ENCODE peak calls at places on chromosomes 6 and 20, in eight cellular contexts. One of them, this sample, is unnamed.

GRCh38 chr6:227812-228338 is 64.4 kb upstream of the DUSP22 start:
- DNase-seq in putamen: no peak
- DNase-seq in non-pigmented ciliary epithelial cell: no peak
- DNase-seq in cardiac fibroblast: no peak
- DNase-seq in stimulated activated CD4-positive, alpha-beta T cell treated with anti-CD3 and anti-CD28 coated beads, Interleukin-15, amount 100 ng/mL, for 48 hours: no peak
- DNase-seq in upper lobe of right lung: peak
- DNase-seq in fibroblast of lung: no peak
- DNase-seq in RPMI7951: no peak
- DNase-seq in this sample: no peak

GRCh38 chr20:54555150-54555549 is 79.8 kb downstream of the DOK5 start:
- DNase-seq in non-pigmented ciliary epithelial cell: no peak
- DNase-seq in cardiac fibroblast: no peak
- DNase-seq in fibroblast of lung: no peak
- DNase-seq in stimulated activated CD4-positive, alpha-beta T cell treated with anti-CD3 and anti-CD28 coated beads, Interleukin-15, amount 100 ng/mL, for 48 hours: no peak
- DNase-seq in upper lobe of right lung: no peak
- DNase-seq in RPMI7951: no peak
- DNase-seq in putamen: no peak
- DNase-seq in this sample: no peak

GRCh38 chr6:31834367-31834703 is 6.8 kb downstream of the HSPA1B start:
- DNase-seq in putamen: no peak
- DNase-seq in cardiac fibroblast: peak
- DNase-seq in upper lobe of right lung: peak
- DNase-seq in RPMI7951: peak
- DNase-seq in non-pigmented ciliary epithelial cell: no peak
- DNase-seq in stimulated activated CD4-positive, alpha-beta T cell treated with anti-CD3 and anti-CD28 coated beads, Interleukin-15, amount 100 ng/mL, for 48 hours: peak
- DNase-seq in fibroblast of lung: peak
- DNase-seq in this sample: peak

GRCh38 chr6:44359973-44360372 is 17.5 kb downstream of the SPATS1 start:
- DNase-seq in fibroblast of lung: no peak
- DNase-seq in RPMI7951: no peak
- DNase-seq in cardiac fibroblast: no peak
- DNase-seq in non-pigmented ciliary epithelial cell: no peak
- DNase-seq in stimulated activated CD4-positive, alpha-beta T cell treated with anti-CD3 and anti-CD28 coated beads, Interleukin-15, amount 100 ng/mL, for 48 hours: no peak
- DNase-seq in putamen: no peak
- DNase-seq in upper lobe of right lung: no peak
- DNase-seq in this sample: no peak

GRCh38 chr20:17875106-17875980 is 93.3 kb downstream of the SNX5 start:
- DNase-seq in putamen: peak
- DNase-seq in stimulated activated CD4-positive, alpha-beta T cell treated with anti-CD3 and anti-CD28 coated beads, Interleukin-15, amount 100 ng/mL, for 48 hours: no peak
- DNase-seq in RPMI7951: peak
- DNase-seq in upper lobe of right lung: peak
- DNase-seq in non-pigmented ciliary epithelial cell: no peak
- DNase-seq in cardiac fibroblast: peak
- DNase-seq in fibroblast of lung: peak
- DNase-seq in this sample: peak

GRCh38 chr6:111813247-111814162 is 59.7 kb downstream of the FYN start:
- DNase-seq in RPMI7951: no peak
- DNase-seq in stimulated activated CD4-positive, alpha-beta T cell treated with anti-CD3 and anti-CD28 coated beads, Interleukin-15, amount 100 ng/mL, for 48 hours: no peak
- DNase-seq in upper lobe of right lung: no peak
- DNase-seq in putamen: no peak
- DNase-seq in non-pigmented ciliary epithelial cell: no peak
- DNase-seq in cardiac fibroblast: peak
- DNase-seq in fibroblast of lung: peak
- DNase-seq in this sample: no peak

GRCh38 chr6:25511386-25511785 is 140.6 kb upstream of the SCGN start:
- DNase-seq in RPMI7951: no peak
- DNase-seq in cardiac fibroblast: no peak
- DNase-seq in fibroblast of lung: peak
- DNase-seq in stimulated activated CD4-positive, alpha-beta T cell treated with anti-CD3 and anti-CD28 coated beads, Interleukin-15, amount 100 ng/mL, for 48 hours: no peak
- DNase-seq in non-pigmented ciliary epithelial cell: no peak
- DNase-seq in upper lobe of right lung: no peak
- DNase-seq in putamen: no peak
- DNase-seq in this sample: no peak

GRCh38 chr6:81623106-81623834 is 129.2 kb downstream of the TENT5A start:
- DNase-seq in non-pigmented ciliary epithelial cell: no peak
- DNase-seq in RPMI7951: no peak
- DNase-seq in cardiac fibroblast: no peak
- DNase-seq in stimulated activated CD4-positive, alpha-beta T cell treated with anti-CD3 and anti-CD28 coated beads, Interleukin-15, amount 100 ng/mL, for 48 hours: no peak
- DNase-seq in putamen: no peak
- DNase-seq in fibroblast of lung: no peak
- DNase-seq in upper lobe of right lung: no peak
- DNase-seq in this sample: no peak

GRCh38 chr6:2719053-2719375 is 31.7 kb downstream of the MYLK4 start:
- DNase-seq in putamen: no peak
- DNase-seq in upper lobe of right lung: no peak
- DNase-seq in fibroblast of lung: peak
- DNase-seq in RPMI7951: no peak
- DNase-seq in stimulated activated CD4-positive, alpha-beta T cell treated with anti-CD3 and anti-CD28 coated beads, Interleukin-15, amount 100 ng/mL, for 48 hours: no peak
- DNase-seq in cardiac fibroblast: peak
- DNase-seq in non-pigmented ciliary epithelial cell: no peak
- DNase-seq in this sample: no peak

GRCh38 chr20:38121741-38122140 is 43.3 kb downstream of the TGM2 start:
- DNase-seq in putamen: no peak
- DNase-seq in stimulated activated CD4-positive, alpha-beta T cell treated with anti-CD3 and anti-CD28 coated beads, Interleukin-15, amount 100 ng/mL, for 48 hours: no peak
- DNase-seq in RPMI7951: no peak
- DNase-seq in non-pigmented ciliary epithelial cell: no peak
- DNase-seq in fibroblast of lung: no peak
- DNase-seq in cardiac fibroblast: no peak
- DNase-seq in upper lobe of right lung: no peak
- DNase-seq in this sample: no peak

GRCh38 chr20:43936371-43936770 is 21.7 kb downstream of the TOX2 start:
- DNase-seq in upper lobe of right lung: no peak
- DNase-seq in fibroblast of lung: peak
- DNase-seq in stimulated activated CD4-positive, alpha-beta T cell treated with anti-CD3 and anti-CD28 coated beads, Interleukin-15, amount 100 ng/mL, for 48 hours: no peak
- DNase-seq in cardiac fibroblast: peak
- DNase-seq in putamen: no peak
- DNase-seq in RPMI7951: peak
- DNase-seq in non-pigmented ciliary epithelial cell: no peak
- DNase-seq in this sample: peak

GRCh38 chr20:19774086-19774933 is 16.3 kb downstream of the RIN2 start:
- DNase-seq in RPMI7951: no peak
- DNase-seq in putamen: peak
- DNase-seq in fibroblast of lung: no peak
- DNase-seq in stimulated activated CD4-positive, alpha-beta T cell treated with anti-CD3 and anti-CD28 coated beads, Interleukin-15, amount 100 ng/mL, for 48 hours: no peak
- DNase-seq in upper lobe of right lung: no peak
- DNase-seq in non-pigmented ciliary epithelial cell: no peak
- DNase-seq in cardiac fibroblast: no peak
- DNase-seq in this sample: no peak

GRCh38 chr20:63831696-63832686 is 927 bp upstream of the ZBTB46 start:
- DNase-seq in upper lobe of right lung: peak
- DNase-seq in cardiac fibroblast: peak
- DNase-seq in putamen: no peak
- DNase-seq in non-pigmented ciliary epithelial cell: no peak
- DNase-seq in stimulated activated CD4-positive, alpha-beta T cell treated with anti-CD3 and anti-CD28 coated beads, Interleukin-15, amount 100 ng/mL, for 48 hours: no peak
- DNase-seq in RPMI7951: peak
- DNase-seq in fibroblast of lung: peak
- DNase-seq in this sample: no peak

GRCh38 chr6:94361304-94362060 is 942.1 kb upstream of the EPHA7 start:
- DNase-seq in cardiac fibroblast: no peak
- DNase-seq in fibroblast of lung: no peak
- DNase-seq in RPMI7951: no peak
- DNase-seq in putamen: no peak
- DNase-seq in stimulated activated CD4-positive, alpha-beta T cell treated with anti-CD3 and anti-CD28 coated beads, Interleukin-15, amount 100 ng/mL, for 48 hours: no peak
- DNase-seq in non-pigmented ciliary epithelial cell: no peak
- DNase-seq in upper lobe of right lung: no peak
- DNase-seq in this sample: no peak

GRCh38 chr20:38640486-38640885 is 38.9 kb downstream of the ARHGAP40 start:
- DNase-seq in putamen: no peak
- DNase-seq in stimulated activated CD4-positive, alpha-beta T cell treated with anti-CD3 and anti-CD28 coated beads, Interleukin-15, amount 100 ng/mL, for 48 hours: no peak
- DNase-seq in fibroblast of lung: no peak
- DNase-seq in non-pigmented ciliary epithelial cell: no peak
- DNase-seq in upper lobe of right lung: no peak
- DNase-seq in cardiac fibroblast: no peak
- DNase-seq in RPMI7951: no peak
- DNase-seq in this sample: no peak

GRCh38 chr6:29559524-29560287 is at the start of gene UBD:
- DNase-seq in stimulated activated CD4-positive, alpha-beta T cell treated with anti-CD3 and anti-CD28 coated beads, Interleukin-15, amount 100 ng/mL, for 48 hours: no peak
- DNase-seq in RPMI7951: no peak
- DNase-seq in non-pigmented ciliary epithelial cell: no peak
- DNase-seq in upper lobe of right lung: no peak
- DNase-seq in cardiac fibroblast: no peak
- DNase-seq in putamen: no peak
- DNase-seq in fibroblast of lung: no peak
- DNase-seq in this sample: no peak

GRCh38 chr6:75382634-75382900 is 98.0 kb upstream of the TMEM30A start:
- DNase-seq in cardiac fibroblast: no peak
- DNase-seq in stimulated activated CD4-positive, alpha-beta T cell treated with anti-CD3 and anti-CD28 coated beads, Interleukin-15, amount 100 ng/mL, for 48 hours: no peak
- DNase-seq in upper lobe of right lung: no peak
- DNase-seq in fibroblast of lung: no peak
- DNase-seq in putamen: no peak
- DNase-seq in RPMI7951: no peak
- DNase-seq in non-pigmented ciliary epithelial cell: no peak
- DNase-seq in this sample: no peak

GRCh38 chr6:101534821-101535220 is 141.3 kb downstream of the GRIK2 start:
- DNase-seq in non-pigmented ciliary epithelial cell: no peak
- DNase-seq in fibroblast of lung: no peak
- DNase-seq in putamen: no peak
- DNase-seq in RPMI7951: peak
- DNase-seq in cardiac fibroblast: peak
- DNase-seq in stimulated activated CD4-positive, alpha-beta T cell treated with anti-CD3 and anti-CD28 coated beads, Interleukin-15, amount 100 ng/mL, for 48 hours: no peak
- DNase-seq in upper lobe of right lung: no peak
- DNase-seq in this sample: no peak

GRCh38 chr6:138291849-138292181 is 73.5 kb upstream of the PBOV1 start:
- DNase-seq in upper lobe of right lung: no peak
- DNase-seq in RPMI7951: no peak
- DNase-seq in stimulated activated CD4-positive, alpha-beta T cell treated with anti-CD3 and anti-CD28 coated beads, Interleukin-15, amount 100 ng/mL, for 48 hours: no peak
- DNase-seq in non-pigmented ciliary epithelial cell: no peak
- DNase-seq in fibroblast of lung: no peak
- DNase-seq in putamen: no peak
- DNase-seq in cardiac fibroblast: no peak
- DNase-seq in this sample: no peak

GRCh38 chr6:150636808-150637207 is 37.1 kb downstream of the PLEKHG1 start:
- DNase-seq in cardiac fibroblast: no peak
- DNase-seq in stimulated activated CD4-positive, alpha-beta T cell treated with anti-CD3 and anti-CD28 coated beads, Interleukin-15, amount 100 ng/mL, for 48 hours: no peak
- DNase-seq in RPMI7951: no peak
- DNase-seq in non-pigmented ciliary epithelial cell: no peak
- DNase-seq in fibroblast of lung: no peak
- DNase-seq in putamen: no peak
- DNase-seq in upper lobe of right lung: no peak
- DNase-seq in this sample: no peak

GRCh38 chr6:26576929-26577719 is 19.6 kb upstream of the ABT1 start:
- DNase-seq in putamen: no peak
- DNase-seq in non-pigmented ciliary epithelial cell: no peak
- DNase-seq in cardiac fibroblast: peak
- DNase-seq in RPMI7951: peak
- DNase-seq in fibroblast of lung: peak
- DNase-seq in stimulated activated CD4-positive, alpha-beta T cell treated with anti-CD3 and anti-CD28 coated beads, Interleukin-15, amount 100 ng/mL, for 48 hours: peak
- DNase-seq in upper lobe of right lung: peak
- DNase-seq in this sample: no peak

GRCh38 chr6:29014729-29015608 is 9.9 kb upstream of the ZNF311 start:
- DNase-seq in stimulated activated CD4-positive, alpha-beta T cell treated with anti-CD3 and anti-CD28 coated beads, Interleukin-15, amount 100 ng/mL, for 48 hours: no peak
- DNase-seq in fibroblast of lung: peak
- DNase-seq in cardiac fibroblast: peak
- DNase-seq in putamen: no peak
- DNase-seq in RPMI7951: peak
- DNase-seq in non-pigmented ciliary epithelial cell: no peak
- DNase-seq in upper lobe of right lung: no peak
- DNase-seq in this sample: peak

GRCh38 chr6:139150915-139151314 is 16.0 kb downstream of the HECA start:
- DNase-seq in non-pigmented ciliary epithelial cell: no peak
- DNase-seq in RPMI7951: no peak
- DNase-seq in stimulated activated CD4-positive, alpha-beta T cell treated with anti-CD3 and anti-CD28 coated beads, Interleukin-15, amount 100 ng/mL, for 48 hours: no peak
- DNase-seq in upper lobe of right lung: no peak
- DNase-seq in cardiac fibroblast: no peak
- DNase-seq in fibroblast of lung: no peak
- DNase-seq in putamen: no peak
- DNase-seq in this sample: no peak

GRCh38 chr6:160510199-160510598 is 153.9 kb downstream of the LPA start:
- DNase-seq in upper lobe of right lung: no peak
- DNase-seq in RPMI7951: peak
- DNase-seq in fibroblast of lung: peak
- DNase-seq in cardiac fibroblast: peak
- DNase-seq in putamen: no peak
- DNase-seq in stimulated activated CD4-positive, alpha-beta T cell treated with anti-CD3 and anti-CD28 coated beads, Interleukin-15, amount 100 ng/mL, for 48 hours: no peak
- DNase-seq in non-pigmented ciliary epithelial cell: no peak
- DNase-seq in this sample: no peak

GRCh38 chr6:41724638-41725501 is 10.5 kb downstream of the TFEB start:
- DNase-seq in non-pigmented ciliary epithelial cell: no peak
- DNase-seq in cardiac fibroblast: no peak
- DNase-seq in putamen: no peak
- DNase-seq in RPMI7951: no peak
- DNase-seq in fibroblast of lung: no peak
- DNase-seq in upper lobe of right lung: no peak
- DNase-seq in stimulated activated CD4-positive, alpha-beta T cell treated with anti-CD3 and anti-CD28 coated beads, Interleukin-15, amount 100 ng/mL, for 48 hours: no peak
- DNase-seq in this sample: no peak

GRCh38 chr6:97449437-97449966 is 166.5 kb upstream of the MMS22L start:
- DNase-seq in non-pigmented ciliary epithelial cell: no peak
- DNase-seq in stimulated activated CD4-positive, alpha-beta T cell treated with anti-CD3 and anti-CD28 coated beads, Interleukin-15, amount 100 ng/mL, for 48 hours: no peak
- DNase-seq in RPMI7951: no peak
- DNase-seq in cardiac fibroblast: no peak
- DNase-seq in fibroblast of lung: no peak
- DNase-seq in putamen: no peak
- DNase-seq in upper lobe of right lung: no peak
- DNase-seq in this sample: no peak

GRCh38 chr20:1524004-1524403 is 32.8 kb upstream of the SIRPB2 start:
- DNase-seq in fibroblast of lung: no peak
- DNase-seq in RPMI7951: peak
- DNase-seq in upper lobe of right lung: no peak
- DNase-seq in non-pigmented ciliary epithelial cell: no peak
- DNase-seq in stimulated activated CD4-positive, alpha-beta T cell treated with anti-CD3 and anti-CD28 coated beads, Interleukin-15, amount 100 ng/mL, for 48 hours: no peak
- DNase-seq in putamen: no peak
- DNase-seq in cardiac fibroblast: no peak
- DNase-seq in this sample: no peak

GRCh38 chr20:49765846-49766541 is 46.6 kb upstream of the SLC9A8 start:
- DNase-seq in cardiac fibroblast: peak
- DNase-seq in stimulated activated CD4-positive, alpha-beta T cell treated with anti-CD3 and anti-CD28 coated beads, Interleukin-15, amount 100 ng/mL, for 48 hours: no peak
- DNase-seq in fibroblast of lung: no peak
- DNase-seq in RPMI7951: no peak
- DNase-seq in non-pigmented ciliary epithelial cell: no peak
- DNase-seq in upper lobe of right lung: no peak
- DNase-seq in putamen: no peak
- DNase-seq in this sample: no peak